ENCODE peak calls at places on chromosomes 7 and 10, in five cellular contexts. C, L, B, Y and I are unnamed samples.

GRCh38 chr7:152052772-152053171 is 27.3 kb downstream of the GALNT11 start:
- DNase-seq in C (no peak), L (no peak), B (no peak), Y (no peak), I (no peak)

GRCh38 chr10:111319866-111320265 is 243.0 kb downstream of the ADRA2A start:
- DNase-seq in C (no peak), L (no peak), B (no peak), Y (no peak), I (no peak)

GRCh38 chr7:916291-916941 is 38.1 kb downstream of the ADAP1 start:
- DNase-seq in C (no peak), L (no peak), B (no peak), Y (no peak), I (no peak)

GRCh38 chr7:1745576-1746490 is 75.8 kb downstream of the ELFN1 start:
- DNase-seq in C (no peak), L (no peak), B (no peak), Y (no peak), I (no peak)

GRCh38 chr7:95059842-95060313 is 152.5 kb downstream of the PPP1R9A start:
- DNase-seq in C (no peak), L (no peak), B (no peak), Y (no peak), I (no peak)

GRCh38 chr7:1284743-1285458 is 52.2 kb downstream of the UNCX start:
- DNase-seq in C (no peak), L (no peak), B (no peak), Y (no peak), I (no peak)

GRCh38 chr10:113177163-113177935 is 227.3 kb downstream of the TCF7L2 start:
- DNase-seq in C (no peak), L (no peak), B (no peak), Y (peak; percentile 28), I (no peak)

GRCh38 chr10:13404791-13405190 is 56.7 kb upstream of the SEPHS1 start:
- DNase-seq in C (peak; percentile 79), L (no peak), B (no peak), Y (no peak), I (no peak)

GRCh38 chr10:126242352-126243260 is 145.7 kb downstream of the ADAM12 start:
- DNase-seq in C (no peak), L (peak; percentile 78), B (no peak), Y (no peak), I (no peak)

GRCh38 chr7:87218941-87219544 is 489 bp downstream of the TMEM243 start:
- DNase-seq in C (peak; percentile 62), L (no peak), B (peak; percentile 25), Y (peak; percentile 50), I (peak; percentile 47)

GRCh38 chr10:125060851-125061556 is 99.4 kb downstream of the CTBP2 start:
- DNase-seq in C (peak; percentile 88), L (peak; percentile 56), B (peak; percentile 26), Y (peak; percentile 78), I (peak; percentile 36)

GRCh38 chr7:76358478-76359110 is at the start of gene YWHAG:
- DNase-seq in C (peak; percentile 91), L (peak; percentile 68), B (peak; percentile 85), Y (peak; percentile 92), I (peak; percentile 80)

GRCh38 chr7:27641576-27642230 is 21.0 kb downstream of the HIBADH start:
- DNase-seq in C (no peak), L (no peak), B (no peak), Y (no peak), I (peak; percentile 25)

GRCh38 chr7:22361795-22362194 is 4.8 kb upstream of the RAPGEF5 start:
- DNase-seq in C (peak; percentile 57), L (no peak), B (no peak), Y (no peak), I (no peak)

GRCh38 chr7:130793855-130794618 is 60.0 kb upstream of the KLF14 start:
- DNase-seq in C (no peak), L (no peak), B (no peak), Y (no peak), I (no peak)

GRCh38 chr10:96606946-96607345 is 20.1 kb upstream of the TM9SF3 start:
- DNase-seq in C (no peak), L (no peak), B (no peak), Y (no peak), I (no peak)

GRCh38 chr10:114491933-114492332 is 87.6 kb upstream of the AFAP1L2 start:
- DNase-seq in C (no peak), L (no peak), B (no peak), Y (no peak), I (no peak)

GRCh38 chr10:33557313-33557712 is 222.8 kb upstream of the NRP1 start:
- DNase-seq in C (no peak), L (no peak), B (no peak), Y (no peak), I (no peak)

GRCh38 chr7:106312906-106313305 is 28.1 kb upstream of the NAMPT start:
- DNase-seq in C (no peak), L (no peak), B (no peak), Y (no peak), I (no peak)

GRCh38 chr10:12459776-12460175 is 110.4 kb downstream of the CAMK1D start:
- DNase-seq in C (no peak), L (no peak), B (no peak), Y (no peak), I (no peak)

GRCh38 chr10:116538461-116538860 is 7.3 kb upstream of the PNLIP start:
- DNase-seq in C (no peak), L (no peak), B (no peak), Y (no peak), I (no peak)

GRCh38 chr7:48250441-48250951 is 79.2 kb downstream of the ABCA13 start:
- DNase-seq in C (no peak), L (no peak), B (no peak), Y (no peak), I (no peak)

GRCh38 chr7:3164363-3164762 is 120.7 kb upstream of the CARD11 start:
- DNase-seq in C (peak; percentile 69), L (no peak), B (no peak), Y (peak; percentile 92), I (no peak)
- H3K27ac ChIP-seq in C (no peak overlapping the region), L (no peak overlapping the region), B (no peak overlapping the region), Y (peak overlapping the region; percentile 97), I (no peak overlapping the region)

DNA sequence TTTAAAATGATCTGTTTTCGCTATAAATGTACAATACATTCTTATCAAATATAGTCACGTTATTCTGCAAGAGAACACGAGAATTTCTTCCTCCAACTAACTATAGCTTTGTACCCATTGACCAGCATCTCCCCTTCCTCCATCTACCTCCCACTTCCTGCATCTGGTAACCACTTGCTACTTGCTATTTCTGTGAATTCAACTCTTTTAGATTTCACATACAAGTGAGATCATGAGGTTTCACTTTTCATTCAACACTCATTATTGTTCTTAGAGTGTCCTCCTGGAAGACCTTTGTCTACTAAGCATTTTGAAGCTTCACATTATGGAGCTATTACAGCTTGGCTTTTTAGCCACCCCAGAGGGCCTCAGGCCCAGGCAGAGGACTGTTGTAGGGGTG is 741.3 kb upstream of the FZD8 start:
- DNase-seq in C (no peak), L (no peak), B (no peak), Y (no peak), I (no peak)
- H3K9me3 ChIP-seq in C (peaks cover 4% of the 10 kb centered on the region), L (no peaks in the 10 kb centered on the region), B (no peaks in the 10 kb centered on the region), Y (no peaks in the 10 kb centered on the region), I (no peaks in the 10 kb centered on the region)

GRCh38 chr7:2814186-2814530 is 29.9 kb downstream of the GNA12 start:
- DNase-seq in C (peak; percentile 14), L (no peak), B (no peak), Y (no peak), I (no peak)

GRCh38 chr7:2815523-2816240 is 28.4 kb downstream of the GNA12 start:
- DNase-seq in C (no peak), L (no peak), B (no peak), Y (no peak), I (no peak)

GRCh38 chr7:2813350-2814185 is 30.5 kb downstream of the GNA12 start:
- DNase-seq in C (peak; percentile 17), L (no peak), B (no peak), Y (no peak), I (no peak)

GRCh38 chr7:2812831-2813230 is 31.3 kb downstream of the GNA12 start:
- DNase-seq in C (no peak), L (no peak), B (no peak), Y (no peak), I (no peak)

GRCh38 chr7:2814682-2815522 is 29.2 kb downstream of the GNA12 start:
- DNase-seq in C (peak; percentile 20), L (no peak), B (no peak), Y (no peak), I (no peak)
- H3K27ac ChIP-seq in C (peak overlapping the region; percentile 44), L (no peak overlapping the region), B (no peak overlapping the region), Y (no peak overlapping the region), I (no peak overlapping the region)

GRCh38 chr7:125966278-125967048 is 1036.8 kb upstream of the POT1 start:
- DNase-seq in C (no peak), L (no peak), B (no peak), Y (no peak), I (no peak)

GRCh38 chr7:125971656-125972055 is 1042.0 kb upstream of the POT1 start:
- DNase-seq in C (no peak), L (no peak), B (no peak), Y (no peak), I (no peak)
- H3K9me3 ChIP-seq in C (no peaks in the 10 kb centered on the region), L (peaks cover 5% of the 10 kb centered on the region), B (no peaks in the 10 kb centered on the region), Y (no peaks in the 10 kb centered on the region), I (no peaks in the 10 kb centered on the region)

GRCh38 chr10:75240329-75240728 is 4.6 kb upstream of the COMTD1 start:
- DNase-seq in C (no peak), L (no peak), B (no peak), Y (no peak), I (no peak)
- H3K27ac ChIP-seq in C (no peak overlapping the region), L (no peak overlapping the region), B (no peak overlapping the region), Y (no peak overlapping the region), I (no peak overlapping the region)

GRCh38 chr7:157885140-157885539 is 548.3 kb downstream of the DNAJB6 start:
- DNase-seq in C (no peak), L (no peak), B (no peak), Y (no peak), I (no peak)
- H3K9me3 ChIP-seq in C (peaks cover 16% of the 10 kb centered on the region), L (peaks cover 75% of the 10 kb centered on the region), B (no peaks in the 10 kb centered on the region), Y (no peaks in the 10 kb centered on the region), I (no peaks in the 10 kb centered on the region)